ENCODE peak calls at places on chromosomes 5 and 9, in nine cellular contexts. One of them, this sample, is unnamed.
A peak's percentile ranks its signal among the peaks of the same experiment; 100 is the strongest.

GRCh38 chr9:69615880-69616279 is 56.3 kb downstream of the APBA1 start:
- ATAC-seq in PC-3: no peak
- ATAC-seq in natural killer cell: no peak
- ATAC-seq in right cardiac atrium: no peak
- ATAC-seq in activated CD8-positive, alpha-beta T cell treated with anti-CD3 and anti-CD28 coated beads for 36 hours: no peak
- ATAC-seq in HCT116: no peak
- ATAC-seq in stimulated activated naive CD8-positive, alpha-beta T cell treated with anti-CD3 and anti-CD28 coated beads, Interleukin-15, Interleukin-2, amounts not matched to agents 100 U/mL and 50 U/mL, for 24 hours: no peak
- ATAC-seq in thoracic aorta: no peak
- ATAC-seq in Right ventricle myocardium inferior: no peak
- ATAC-seq in this sample: no peak

GRCh38 chr9:91047993-91048607 is 246.5 kb downstream of the SYK start:
- ATAC-seq in natural killer cell: no peak
- ATAC-seq in activated CD8-positive, alpha-beta T cell treated with anti-CD3 and anti-CD28 coated beads for 36 hours: peak; percentile 86
- ATAC-seq in stimulated activated naive CD8-positive, alpha-beta T cell treated with anti-CD3 and anti-CD28 coated beads, Interleukin-15, Interleukin-2, amounts not matched to agents 100 U/mL and 50 U/mL, for 24 hours: peak; percentile 84
- ATAC-seq in thoracic aorta: no peak
- ATAC-seq in HCT116: no peak
- ATAC-seq in Right ventricle myocardium inferior: no peak
- ATAC-seq in PC-3: peak; percentile 31
- ATAC-seq in right cardiac atrium: no peak
- ATAC-seq in this sample: no peak

GRCh38 chr9:134490446-134490845 is 151.2 kb upstream of the COL5A1 start:
- ATAC-seq in PC-3: no peak
- ATAC-seq in stimulated activated naive CD8-positive, alpha-beta T cell treated with anti-CD3 and anti-CD28 coated beads, Interleukin-15, Interleukin-2, amounts not matched to agents 100 U/mL and 50 U/mL, for 24 hours: no peak
- ATAC-seq in thoracic aorta: no peak
- ATAC-seq in HCT116: no peak
- ATAC-seq in right cardiac atrium: no peak
- ATAC-seq in activated CD8-positive, alpha-beta T cell treated with anti-CD3 and anti-CD28 coated beads for 36 hours: no peak
- ATAC-seq in natural killer cell: no peak
- ATAC-seq in Right ventricle myocardium inferior: no peak
- ATAC-seq in this sample: no peak

GRCh38 chr5:270340-270739 is 1.1 kb upstream of the PDCD6 start:
- ATAC-seq in PC-3: no peak
- ATAC-seq in HCT116: no peak
- ATAC-seq in Right ventricle myocardium inferior: no peak
- ATAC-seq in right cardiac atrium: no peak
- ATAC-seq in activated CD8-positive, alpha-beta T cell treated with anti-CD3 and anti-CD28 coated beads for 36 hours: no peak
- ATAC-seq in natural killer cell: no peak
- ATAC-seq in thoracic aorta: no peak
- ATAC-seq in stimulated activated naive CD8-positive, alpha-beta T cell treated with anti-CD3 and anti-CD28 coated beads, Interleukin-15, Interleukin-2, amounts not matched to agents 100 U/mL and 50 U/mL, for 24 hours: no peak
- ATAC-seq in this sample: no peak

GRCh38 chr5:91028518-91028956 is 354.6 kb downstream of the ARRDC3 start:
- ATAC-seq in right cardiac atrium: no peak
- ATAC-seq in HCT116: no peak
- ATAC-seq in activated CD8-positive, alpha-beta T cell treated with anti-CD3 and anti-CD28 coated beads for 36 hours: no peak
- ATAC-seq in natural killer cell: no peak
- ATAC-seq in stimulated activated naive CD8-positive, alpha-beta T cell treated with anti-CD3 and anti-CD28 coated beads, Interleukin-15, Interleukin-2, amounts not matched to agents 100 U/mL and 50 U/mL, for 24 hours: no peak
- ATAC-seq in thoracic aorta: no peak
- ATAC-seq in Right ventricle myocardium inferior: no peak
- ATAC-seq in PC-3: no peak
- ATAC-seq in this sample: peak; percentile 23

GRCh38 chr9:5499157-5499556 is 11.2 kb upstream of the PDCD1LG2 start:
- ATAC-seq in Right ventricle myocardium inferior: no peak
- ATAC-seq in right cardiac atrium: no peak
- ATAC-seq in stimulated activated naive CD8-positive, alpha-beta T cell treated with anti-CD3 and anti-CD28 coated beads, Interleukin-15, Interleukin-2, amounts not matched to agents 100 U/mL and 50 U/mL, for 24 hours: no peak
- ATAC-seq in PC-3: no peak
- ATAC-seq in HCT116: no peak
- ATAC-seq in activated CD8-positive, alpha-beta T cell treated with anti-CD3 and anti-CD28 coated beads for 36 hours: no peak
- ATAC-seq in natural killer cell: no peak
- ATAC-seq in thoracic aorta: no peak
- ATAC-seq in this sample: no peak

GRCh38 chr9:107504585-107505455 is 15.3 kb upstream of the KLF4 start:
- ATAC-seq in HCT116: peak; percentile 82
- ATAC-seq in activated CD8-positive, alpha-beta T cell treated with anti-CD3 and anti-CD28 coated beads for 36 hours: no peak
- ATAC-seq in natural killer cell: no peak
- ATAC-seq in thoracic aorta: peak; percentile 83
- ATAC-seq in stimulated activated naive CD8-positive, alpha-beta T cell treated with anti-CD3 and anti-CD28 coated beads, Interleukin-15, Interleukin-2, amounts not matched to agents 100 U/mL and 50 U/mL, for 24 hours: no peak
- ATAC-seq in Right ventricle myocardium inferior: peak; percentile 26
- ATAC-seq in right cardiac atrium: peak; percentile 97
- ATAC-seq in PC-3: peak; percentile 89
- ATAC-seq in this sample: peak; percentile 94

GRCh38 chr9:81613002-81613750 is 76.2 kb downstream of the TLE1 start:
- ATAC-seq in activated CD8-positive, alpha-beta T cell treated with anti-CD3 and anti-CD28 coated beads for 36 hours: no peak
- ATAC-seq in right cardiac atrium: peak; percentile 92
- ATAC-seq in natural killer cell: no peak
- ATAC-seq in PC-3: no peak
- ATAC-seq in stimulated activated naive CD8-positive, alpha-beta T cell treated with anti-CD3 and anti-CD28 coated beads, Interleukin-15, Interleukin-2, amounts not matched to agents 100 U/mL and 50 U/mL, for 24 hours: no peak
- ATAC-seq in HCT116: no peak
- ATAC-seq in Right ventricle myocardium inferior: peak; percentile 93
- ATAC-seq in thoracic aorta: peak; percentile 98
- ATAC-seq in this sample: no peak

GRCh38 chr5:33964132-33964531 is 20.4 kb downstream of the SLC45A2 start:
- ATAC-seq in right cardiac atrium: no peak
- ATAC-seq in activated CD8-positive, alpha-beta T cell treated with anti-CD3 and anti-CD28 coated beads for 36 hours: peak; percentile 62
- ATAC-seq in stimulated activated naive CD8-positive, alpha-beta T cell treated with anti-CD3 and anti-CD28 coated beads, Interleukin-15, Interleukin-2, amounts not matched to agents 100 U/mL and 50 U/mL, for 24 hours: peak; percentile 61
- ATAC-seq in PC-3: no peak
- ATAC-seq in Right ventricle myocardium inferior: no peak
- ATAC-seq in natural killer cell: no peak
- ATAC-seq in HCT116: no peak
- ATAC-seq in thoracic aorta: no peak
- ATAC-seq in this sample: no peak

GRCh38 chr5:147633173-147633572 is 123.3 kb upstream of the DPYSL3 start:
- ATAC-seq in right cardiac atrium: no peak
- ATAC-seq in PC-3: no peak
- ATAC-seq in activated CD8-positive, alpha-beta T cell treated with anti-CD3 and anti-CD28 coated beads for 36 hours: no peak
- ATAC-seq in stimulated activated naive CD8-positive, alpha-beta T cell treated with anti-CD3 and anti-CD28 coated beads, Interleukin-15, Interleukin-2, amounts not matched to agents 100 U/mL and 50 U/mL, for 24 hours: no peak
- ATAC-seq in natural killer cell: no peak
- ATAC-seq in HCT116: no peak
- ATAC-seq in thoracic aorta: no peak
- ATAC-seq in Right ventricle myocardium inferior: no peak
- ATAC-seq in this sample: no peak